ENCODE peak calls at places on chromosomes 5 and 9, in eight cellular contexts. F is fibroblast of the aortic adventitia, P is A673, A is vagina, N is AG04450, H is AG10803, I is lung, Y is tibial artery. W is an unnamed sample.

GRCh38 chr5:133145436-133146143 is 93.8 kb downstream of the HSPA4 start:
- DNase-seq in F (no peak), P (no peak), A (no peak), N (no peak), H (no peak), I (no peak), Y (no peak), W (no peak)

GRCh38 chr9:97938081-97938644 is at the start of gene HEMGN:
- DNase-seq in F (no peak), P (no peak), A (no peak), N (no peak), H (no peak), I (no peak), Y (no peak), W (no peak)

GRCh38 chr5:15598294-15598902 is 98.4 kb downstream of the FBXL7 start:
- DNase-seq in F (peak), P (peak), A (no peak), N (no peak), H (no peak), I (no peak), Y (no peak), W (no peak)

GRCh38 chr5:77590347-77590746 is 48.2 kb downstream of the OTP start:
- DNase-seq in F (no peak), P (peak), A (no peak), N (no peak), H (no peak), I (no peak), Y (no peak), W (no peak)

GRCh38 chr5:157549954-157550549 is 25.5 kb downstream of the ADAM19 start:
- DNase-seq in F (no peak), P (no peak), A (no peak), N (no peak), H (no peak), I (no peak), Y (no peak), W (no peak)

GRCh38 chr5:180140627-180141006 is 68.4 kb downstream of the RASGEF1C start:
- DNase-seq in F (no peak), P (no peak), A (no peak), N (no peak), H (no peak), I (no peak), Y (no peak), W (no peak)

GRCh38 chr9:36764364-36765076 is 191.8 kb downstream of the MELK start:
- DNase-seq in F (no peak), P (no peak), A (no peak), N (no peak), H (no peak), I (no peak), Y (no peak), W (no peak)

GRCh38 chr5:135400866-135401265 is 1.8 kb upstream of the MACROH2A1 start:
- DNase-seq in F (no peak), P (no peak), A (no peak), N (no peak), H (no peak), I (no peak), Y (no peak), W (no peak)

GRCh38 chr5:125194901-125195300 is 448.5 kb upstream of the ZNF608 start:
- DNase-seq in F (no peak), P (no peak), A (no peak), N (no peak), H (no peak), I (no peak), Y (no peak), W (no peak)

DNA sequence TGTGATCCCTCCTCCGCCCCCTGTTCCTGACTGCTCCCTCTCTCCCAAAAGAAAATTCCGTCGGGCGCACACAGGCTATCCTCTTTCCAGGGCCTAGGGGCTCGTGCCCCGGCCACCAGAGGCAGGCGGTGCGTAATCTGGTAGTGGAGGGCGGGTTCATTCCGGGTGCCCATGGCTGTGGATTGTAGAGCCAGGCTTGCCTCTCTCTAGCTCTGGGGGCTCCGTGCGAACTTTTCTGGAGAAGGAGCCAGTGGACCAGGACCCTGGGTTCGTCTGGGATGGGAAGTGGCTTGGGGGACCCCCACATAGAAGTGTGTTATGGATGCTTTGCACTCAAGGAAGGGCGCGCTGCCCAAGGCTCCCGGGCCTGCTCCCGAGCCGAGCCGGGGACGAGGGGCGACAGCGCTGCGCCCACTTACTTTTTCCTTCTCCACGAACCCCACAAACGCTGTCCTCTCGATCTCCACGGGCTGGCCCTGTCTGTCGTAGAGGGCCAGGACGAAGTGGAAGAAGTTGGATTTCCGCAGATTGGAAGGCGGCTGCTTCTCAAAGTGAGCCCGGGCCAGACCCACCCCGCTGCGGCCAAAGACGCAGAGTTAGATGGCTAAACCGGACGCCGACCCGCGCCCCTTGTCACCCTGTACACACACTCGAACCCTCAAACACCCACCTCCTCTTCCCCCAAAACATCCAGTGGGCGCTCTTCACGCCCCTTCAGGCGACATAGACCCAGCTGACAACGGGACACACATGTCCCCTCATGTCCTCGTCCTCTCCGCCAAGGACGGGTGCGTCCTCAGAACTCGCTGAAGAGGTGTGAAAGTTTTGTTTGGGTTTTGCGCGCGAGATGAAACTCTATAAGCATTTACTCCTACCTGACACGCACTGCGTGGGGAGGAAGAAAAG is 2.9 kb downstream of the EBF1 start:
- DNase-seq in F (peak), P (no peak), A (no peak), N (no peak), H (no peak), I (no peak), Y (no peak), W (no peak)
- H3K4me3 ChIP-seq in F (peak), P (no peak), A (peak), N (no peak), H (peak), I (peak), Y (peak), W (peak)

GRCh38 chr5:18113724-18114123 is 479.5 kb downstream of the TAF11L14 start:
- DNase-seq in F (peak), P (peak), A (no peak), N (no peak), H (peak), I (no peak), Y (no peak), W (no peak)
- H3K4me3 ChIP-seq in F (no peak), P (no peak), A (no peak), N (no peak), H (no peak), I (no peak), Y (no peak), W (no peak)

GRCh38 chr5:134242146-134242545 is 16.3 kb upstream of the PPP2CA start:
- DNase-seq in F (peak), P (no peak), A (no peak), N (peak), H (peak), I (no peak), Y (no peak), W (peak)
- H3K4me3 ChIP-seq in F (no peak), P (no peak), A (no peak), N (no peak), H (no peak), I (no peak), Y (no peak), W (no peak)

DNA sequence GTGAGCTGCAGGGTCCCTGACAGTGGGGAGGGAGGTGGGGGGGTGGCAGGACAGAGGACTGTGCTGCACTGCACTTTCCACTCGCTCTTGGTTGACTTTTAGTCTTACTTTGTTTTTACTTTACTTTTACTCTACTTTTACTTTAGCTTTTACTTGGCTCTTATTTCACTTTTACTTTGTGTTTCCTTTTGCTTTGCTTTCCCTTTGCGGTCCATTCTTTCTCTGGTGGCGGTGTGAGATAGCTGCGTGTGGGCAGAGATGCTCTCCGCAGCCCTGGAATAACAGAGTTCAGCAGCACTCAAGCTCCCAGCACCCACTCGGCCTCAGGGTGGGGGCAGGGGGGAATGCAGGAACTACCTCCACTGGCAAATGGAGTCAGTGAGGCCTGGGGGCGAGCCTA is 4.7 kb downstream of the AK8 start:
- DNase-seq in F (no peak), P (no peak), A (no peak), N (no peak), H (no peak), I (no peak), Y (no peak), W (no peak)
- H3K4me3 ChIP-seq in F (no peak), P (no peak), A (no peak), N (no peak), H (no peak), I (no peak), Y (no peak), W (no peak)

DNA sequence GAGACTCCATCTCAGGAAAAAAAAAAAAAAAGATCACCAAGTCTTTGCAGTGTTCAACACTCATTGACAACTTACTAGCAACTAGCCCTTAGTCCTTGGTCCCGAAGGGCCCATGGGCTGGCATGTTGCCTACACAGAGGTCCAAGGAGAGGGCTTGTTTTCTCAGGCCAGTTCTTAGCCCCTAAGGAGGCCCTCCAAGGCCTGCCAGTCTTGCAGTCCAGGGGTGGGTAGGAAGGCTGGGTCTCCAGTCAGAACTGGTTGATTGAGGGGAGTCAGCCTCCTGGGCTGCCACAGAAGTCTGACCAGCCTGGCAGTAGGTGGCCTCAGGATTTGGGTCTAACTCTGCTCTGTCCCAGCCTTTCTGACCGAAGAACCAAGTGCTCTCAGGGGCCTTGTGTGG is 32.7 kb downstream of the IER5L start:
- DNase-seq in F (peak), P (no peak), A (no peak), N (no peak), H (no peak), I (no peak), Y (no peak), W (no peak)
- H3K4me3 ChIP-seq in F (no peak), P (no peak), A (no peak), N (no peak), H (no peak), I (no peak), Y (no peak), W (no peak)

GRCh38 chr5:174423538-174423937 is 300.8 kb upstream of the MSX2 start:
- DNase-seq in F (no peak), P (no peak), A (no peak), N (no peak), H (no peak), I (no peak), Y (no peak), W (no peak)

GRCh38 chr5:174421408-174421805 is 303.0 kb upstream of the MSX2 start:
- DNase-seq in F (no peak), P (no peak), A (no peak), N (no peak), H (no peak), I (no peak), Y (no peak), W (no peak)

GRCh38 chr5:174419523-174420132 is 304.8 kb upstream of the MSX2 start:
- DNase-seq in F (peak), P (peak), A (no peak), N (peak), H (peak), I (peak), Y (peak), W (peak)

GRCh38 chr5:174420651-174421407 is 303.6 kb upstream of the MSX2 start:
- DNase-seq in F (no peak), P (no peak), A (no peak), N (no peak), H (no peak), I (no peak), Y (no peak), W (no peak)

GRCh38 chr5:174418809-174419522 is 305.4 kb upstream of the MSX2 start:
- DNase-seq in F (no peak), P (no peak), A (no peak), N (no peak), H (no peak), I (no peak), Y (no peak), W (no peak)
- H3K4me3 ChIP-seq in F (peak), P (no peak), A (no peak), N (peak), H (peak), I (no peak), Y (no peak), W (peak)

DNA sequence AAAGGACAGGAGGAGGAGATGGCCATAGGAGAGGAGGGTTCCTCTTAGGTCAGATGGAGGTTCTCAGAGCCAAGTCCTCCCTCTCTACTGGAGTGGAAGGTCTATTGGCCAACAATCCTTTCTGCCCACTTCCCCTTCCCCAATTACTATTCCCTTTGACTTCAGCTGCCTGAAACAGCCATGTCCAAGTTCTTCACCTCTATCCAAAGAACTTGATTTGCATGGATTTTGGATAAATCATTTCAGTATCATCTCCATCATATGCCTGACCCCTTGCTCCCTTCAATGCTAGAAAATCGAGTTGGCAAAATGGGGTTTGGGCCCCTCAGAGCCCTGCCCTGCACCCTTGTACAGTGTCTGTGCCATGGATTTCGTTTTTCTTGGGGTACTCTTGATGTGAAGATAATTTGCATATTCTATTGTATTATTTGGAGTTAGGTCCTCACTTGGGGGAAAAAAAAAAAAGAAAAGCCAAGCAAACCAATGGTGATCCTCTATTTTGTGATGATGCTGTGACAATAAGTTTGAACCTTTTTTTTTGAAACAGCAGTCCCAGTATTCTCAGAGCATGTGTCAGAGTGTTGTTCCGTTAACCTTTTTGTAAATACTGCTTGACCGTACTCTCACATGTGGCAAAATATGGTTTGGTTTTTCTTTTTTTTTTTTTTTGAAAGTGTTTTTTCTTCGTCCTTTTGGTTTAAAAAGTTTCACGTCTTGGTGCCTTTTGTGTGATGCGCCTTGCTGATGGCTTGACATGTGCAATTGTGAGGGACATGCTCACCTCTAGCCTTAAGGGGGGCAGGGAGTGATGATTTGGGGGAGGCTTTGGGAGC is 3.1 kb downstream of the EGR1 start:
- DNase-seq in F (peak), P (peak), A (no peak), N (peak), H (peak), I (no peak), Y (no peak), W (no peak)
- H3K4me3 ChIP-seq in F (peak), P (peak), A (no peak), N (peak), H (peak), I (no peak), Y (peak), W (peak)

GRCh38 chr9:77016526-77017504 is 2.6 kb upstream of the FOXB2 start:
- DNase-seq in F (no peak), P (no peak), A (no peak), N (no peak), H (no peak), I (no peak), Y (no peak), W (no peak)

GRCh38 chr9:77016111-77016525 is 3.3 kb upstream of the FOXB2 start:
- DNase-seq in F (no peak), P (no peak), A (no peak), N (no peak), H (no peak), I (no peak), Y (no peak), W (no peak)

GRCh38 chr9:77013932-77014596 is 5.4 kb upstream of the FOXB2 start:
- DNase-seq in F (no peak), P (no peak), A (no peak), N (no peak), H (no peak), I (no peak), Y (no peak), W (no peak)

GRCh38 chr9:77014597-77015263 is 4.7 kb upstream of the FOXB2 start:
- DNase-seq in F (no peak), P (no peak), A (no peak), N (no peak), H (no peak), I (no peak), Y (no peak), W (no peak)

DNA sequence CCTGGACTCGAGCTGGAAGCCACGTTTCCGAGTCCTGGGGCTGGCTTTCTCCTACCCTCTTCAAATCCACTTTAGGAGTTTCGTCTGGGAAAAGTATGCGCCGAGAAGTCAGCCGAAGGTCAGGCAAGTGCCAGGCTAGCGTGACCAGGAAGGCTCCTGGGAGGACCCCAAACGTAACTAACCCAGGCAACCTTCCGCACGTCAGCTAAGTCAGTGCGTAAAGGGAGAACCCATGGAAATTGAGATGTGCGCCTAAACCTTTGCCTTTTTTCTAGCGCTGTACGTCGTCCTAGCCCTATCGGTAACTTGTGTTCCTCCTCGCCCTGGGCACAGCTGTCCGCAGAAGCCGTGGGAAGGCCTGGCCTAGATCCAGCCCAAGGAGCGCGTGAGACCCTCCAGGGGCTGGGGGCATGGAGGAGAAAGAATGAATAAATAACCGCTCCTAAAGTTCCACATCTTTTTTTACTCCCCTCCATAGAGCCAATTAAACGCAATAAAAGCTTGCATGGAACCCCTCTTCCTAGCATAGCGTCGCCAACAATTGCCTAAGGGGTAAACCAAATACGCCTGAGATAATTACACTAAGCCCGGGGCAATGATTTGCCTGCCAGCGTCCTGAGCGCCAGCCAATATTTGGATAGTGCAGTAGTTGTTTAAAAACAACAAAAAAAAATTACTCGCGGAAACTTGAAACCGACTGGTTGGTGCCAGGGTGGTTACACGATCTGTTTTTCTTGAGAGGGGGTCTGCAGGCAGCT is 4.0 kb upstream of the FOXB2 start:
- DNase-seq in F (no peak), P (no peak), A (no peak), N (no peak), H (no peak), I (no peak), Y (no peak), W (no peak)
- H3K4me3 ChIP-seq in F (no peak), P (peak), A (no peak), N (no peak), H (no peak), I (no peak), Y (no peak), W (no peak)

W was measured in skeletal muscle cell.